ENCODE peak calls at places on chromosomes 7 and 10, in eight cellular contexts. H, O, Q, R, W, E, P and I are unnamed samples.

GRCh38 chr10:26566525-26567348 is 128.6 kb downstream of the APBB1IP start:
- DNase-seq in P (peak; percentile 17), W (no peak), Q (no peak), H (no peak), E (no peak), O (no peak), R (no peak), I (peak; percentile 35)

GRCh38 chr10:118504044-118504944 is 91.2 kb downstream of the PRLHR start:
- DNase-seq in R (no peak), W (no peak), Q (no peak), P (no peak), E (no peak), H (no peak), O (no peak), I (no peak)

GRCh38 chr7:78261739-78262138 is 463.2 kb downstream of the PHTF2 start:
- DNase-seq in P (no peak), W (no peak), R (no peak), Q (no peak), E (no peak), H (no peak), O (no peak), I (no peak)

GRCh38 chr7:104327534-104327933 is 869 bp upstream of the LHFPL3 start:
- DNase-seq in R (no peak), O (no peak), Q (no peak), H (no peak), W (no peak), P (no peak), E (no peak), I (no peak)

GRCh38 chr7:149544028-149544427 is 46.4 kb upstream of the ZNF746 start:
- DNase-seq in W (no peak), E (no peak), P (no peak), O (no peak), Q (no peak), R (no peak), H (no peak), I (no peak)

GRCh38 chr7:94145602-94146001 is 141.4 kb upstream of the BET1 start:
- DNase-seq in W (no peak), Q (no peak), H (no peak), E (no peak), P (no peak), R (no peak), O (no peak), I (no peak)

GRCh38 chr7:30062587-30062986 is 34.4 kb downstream of the PLEKHA8 start:
- DNase-seq in Q (no peak), E (peak; percentile 42), O (no peak), P (no peak), H (no peak), W (peak; percentile 62), R (no peak), I (no peak)

GRCh38 chr10:103776878-103777591 is 78.3 kb downstream of the SH3PXD2A start:
- DNase-seq in W (no peak), O (peak; percentile 87), E (no peak), Q (peak; percentile 58), R (no peak), H (no peak), P (peak; percentile 66), I (no peak)

GRCh38 chr7:47988496-47989386 is 9.3 kb upstream of the HUS1 start:
- DNase-seq in P (no peak), R (no peak), Q (no peak), H (no peak), E (no peak), W (peak; percentile 27), O (no peak), I (no peak)

GRCh38 chr7:22420008-22420407 is 63.1 kb upstream of the RAPGEF5 start:
- DNase-seq in R (no peak), E (no peak), P (no peak), Q (no peak), W (no peak), H (no peak), O (no peak), I (no peak)

GRCh38 chr10:72336259-72337038 is 18.3 kb downstream of the DNAJB12 start:
- DNase-seq in E (no peak), W (no peak), Q (no peak), O (no peak), P (no peak), H (peak; percentile 63), R (no peak), I (peak; percentile 91)

GRCh38 chr7:8581842-8582241 is 148.4 kb downstream of the NXPH1 start:
- DNase-seq in R (no peak), O (no peak), H (no peak), W (no peak), E (no peak), P (no peak), Q (no peak), I (peak; percentile 37)

DNA sequence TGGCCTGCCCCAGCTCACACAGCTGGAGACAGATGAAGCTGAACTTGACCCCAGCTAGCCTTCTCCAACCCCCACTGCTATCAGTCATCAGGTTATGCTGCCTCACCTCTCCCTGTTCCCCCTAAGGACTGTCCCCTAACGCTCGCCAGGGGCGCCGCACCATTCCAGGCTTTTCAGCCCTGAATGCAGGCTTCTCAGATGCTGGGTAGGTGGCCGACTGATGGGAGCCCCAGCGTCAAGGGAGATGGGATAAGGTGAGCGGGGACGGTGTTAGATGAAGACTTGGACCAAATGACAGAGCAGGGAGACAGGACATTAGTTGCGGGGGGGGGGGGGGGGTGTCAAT is 15.8 kb upstream of the OPALIN start:
- DNase-seq in P (no peak), R (no peak), Q (no peak), H (no peak), W (no peak), O (no peak), E (no peak), I (no peak)
- H3K4me3 ChIP-seq in P (peak overlapping the region; percentile 55), R (no peak overlapping the region), Q (peak overlapping the region; percentile 50), H (no peak overlapping the region), W (peak overlapping the region; percentile 63), O (peak overlapping the region; percentile 69), E (peak overlapping the region; percentile 47), I (no peak overlapping the region)

DNA sequence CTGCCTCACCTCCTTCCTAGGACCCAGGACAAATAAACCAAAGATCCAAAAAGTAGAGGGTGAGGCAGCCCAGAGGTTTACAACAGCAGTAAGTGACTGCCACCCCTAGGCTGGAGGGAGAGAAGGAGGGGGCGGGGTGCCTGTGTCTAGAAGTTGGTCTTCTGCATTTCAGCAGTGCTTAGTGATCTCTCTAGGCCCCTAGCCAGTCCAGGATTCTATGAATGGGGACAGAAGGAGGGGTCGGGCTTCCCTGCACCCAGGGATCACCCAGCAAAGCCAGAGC is 62.8 kb upstream of the KDM7A start:
- DNase-seq in P (no peak), Q (no peak), H (no peak), E (no peak), R (peak; percentile 69), W (no peak), O (no peak), I (no peak)
- TF ChIP-seq CTCF in P (no peak), Q (no peak), H (no peak), E (no peak), R (no peak), W (no peak), O (no peak), I (no peak)

GRCh38 chr7:157610671-157611295 is 274.0 kb downstream of the DNAJB6 start:
- DNase-seq in W (no peak), O (no peak), H (no peak), P (no peak), E (no peak), Q (no peak), R (no peak), I (no peak)

GRCh38 chr7:157612664-157613561 is 276.1 kb downstream of the DNAJB6 start:
- DNase-seq in W (no peak), R (peak; percentile 43), H (peak; percentile 29), E (no peak), P (peak; percentile 59), O (peak; percentile 68), Q (peak; percentile 21), I (no peak)

GRCh38 chr7:157612009-157612663 is 275.3 kb downstream of the DNAJB6 start:
- DNase-seq in P (no peak), O (no peak), W (no peak), E (no peak), R (no peak), H (no peak), Q (no peak), I (no peak)

GRCh38 chr7:157609932-157610640 is 273.3 kb downstream of the DNAJB6 start:
- DNase-seq in W (no peak), E (no peak), Q (no peak), P (no peak), R (no peak), H (no peak), O (no peak), I (no peak)

GRCh38 chr7:157611341-157611740 is 274.5 kb downstream of the DNAJB6 start:
- DNase-seq in O (no peak), P (no peak), H (no peak), R (no peak), Q (no peak), E (no peak), W (no peak), I (no peak)
- H3K27ac ChIP-seq in O (no peak overlapping the region), P (no peak overlapping the region), H (no peak overlapping the region), R (no peak overlapping the region), Q (no peak overlapping the region), E (no peak overlapping the region), W (no peak overlapping the region), I (no peak overlapping the region)

GRCh38 chr7:23491502-23491901 is 21.2 kb upstream of the IGF2BP3 start:
- DNase-seq in Q (no peak), O (no peak), E (peak; percentile 26), H (no peak), R (no peak), W (no peak), P (no peak), I (no peak)
- H3K4me3 ChIP-seq in Q (no peak overlapping the region), O (no peak overlapping the region), E (no peak overlapping the region), H (no peak overlapping the region), R (no peak overlapping the region), W (peak overlapping the region; percentile 92), P (peak overlapping the region; percentile 64), I (no peak overlapping the region)

GRCh38 chr10:57707300-57707658 is 560.4 kb downstream of the IPMK start:
- DNase-seq in P (no peak), Q (no peak), E (no peak), O (no peak), W (no peak), H (no peak), R (no peak), I (no peak)

DNA sequence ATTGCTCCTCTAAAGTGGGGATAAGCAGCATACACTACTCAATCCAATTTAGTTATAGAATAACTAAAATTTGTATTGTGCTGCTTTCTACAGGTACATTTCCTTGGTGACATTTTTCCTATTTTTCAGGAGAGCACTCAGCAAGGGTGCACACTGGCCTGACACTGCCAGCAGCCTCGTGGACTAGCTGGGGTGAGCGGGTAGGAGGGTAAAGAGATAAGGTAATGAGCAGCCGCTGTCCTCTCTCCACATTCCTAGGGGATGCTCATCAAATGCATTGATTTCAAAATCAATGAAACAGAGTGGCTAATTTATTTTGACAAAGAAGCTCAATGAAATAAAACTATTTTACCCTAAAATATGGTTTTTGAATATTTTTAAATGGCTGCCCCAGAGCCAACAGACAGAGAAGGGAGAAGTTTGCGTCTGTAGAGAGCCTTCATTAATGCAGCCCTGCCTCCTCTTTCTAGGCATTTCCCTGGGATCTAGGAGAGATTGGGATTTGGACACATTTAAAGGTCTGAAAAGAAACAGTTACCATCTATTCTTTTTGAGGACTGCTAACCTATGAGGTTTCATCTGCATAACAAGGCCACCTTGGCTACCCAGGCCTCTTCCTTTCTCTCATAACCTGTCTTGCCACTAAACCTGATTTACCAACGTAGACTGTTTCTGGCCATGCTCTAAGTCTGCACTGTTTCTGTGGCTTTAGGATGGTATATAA is 561.0 kb downstream of the IPMK start:
- DNase-seq in Q (no peak), P (no peak), O (no peak), W (no peak), H (no peak), R (no peak), E (no peak), I (no peak)
- TF ChIP-seq CTCF in Q (no peak), P (no peak), O (no peak), W (no peak), H (no peak), R (no peak), E (no peak), I (no peak)

GRCh38 chr7:114629762-114630161 is 215.1 kb downstream of the FOXP2 start:
- DNase-seq in H (no peak), E (no peak), Q (no peak), R (no peak), P (no peak), O (no peak), W (no peak), I (no peak)
- H3K27ac ChIP-seq in H (no peak overlapping the region), E (no peak overlapping the region), Q (no peak overlapping the region), R (no peak overlapping the region), P (no peak overlapping the region), O (no peak overlapping the region), W (no peak overlapping the region), I (no peak overlapping the region)